ENCODE peak calls at places on chromosomes 3 and 15, in ten cellular contexts. One of them, this sample, is unnamed.

GRCh38 chr15:75672111-75672602 is 24.4 kb downstream of the SNX33 start:
- DNase-seq in Peyer's patch: no peak
- DNase-seq in body of pancreas: no peak
- DNase-seq in spleen: no peak
- DNase-seq in A549: no peak
- DNase-seq in lower leg skin: no peak
- DNase-seq in heart left ventricle: no peak
- DNase-seq in upper lobe of left lung: no peak
- DNase-seq in IMR-90: no peak
- DNase-seq in suprapubic skin: no peak
- DNase-seq in this sample: no peak

GRCh38 chr3:72679540-72680198 is 168.6 kb downstream of the SHQ1 start:
- DNase-seq in suprapubic skin: no peak
- DNase-seq in heart left ventricle: no peak
- DNase-seq in body of pancreas: no peak
- DNase-seq in A549: no peak
- DNase-seq in Peyer's patch: no peak
- DNase-seq in spleen: no peak
- DNase-seq in IMR-90: no peak
- DNase-seq in upper lobe of left lung: no peak
- DNase-seq in lower leg skin: no peak
- DNase-seq in this sample: no peak

GRCh38 chr3:127678315-127678599 is 5.5 kb downstream of the ABTB1 start:
- DNase-seq in spleen: no peak
- DNase-seq in A549: no peak
- DNase-seq in Peyer's patch: no peak
- DNase-seq in body of pancreas: no peak
- DNase-seq in upper lobe of left lung: no peak
- DNase-seq in lower leg skin: peak
- DNase-seq in IMR-90: no peak
- DNase-seq in heart left ventricle: no peak
- DNase-seq in suprapubic skin: no peak
- DNase-seq in this sample: no peak

GRCh38 chr3:150256336-150256735 is 151.8 kb upstream of the TSC22D2 start:
- DNase-seq in suprapubic skin: no peak
- DNase-seq in heart left ventricle: no peak
- DNase-seq in upper lobe of left lung: no peak
- DNase-seq in lower leg skin: no peak
- DNase-seq in IMR-90: no peak
- DNase-seq in A549: no peak
- DNase-seq in spleen: no peak
- DNase-seq in Peyer's patch: no peak
- DNase-seq in body of pancreas: no peak
- DNase-seq in this sample: no peak

GRCh38 chr3:18124501-18124900 is 300.6 kb downstream of the SATB1 start:
- DNase-seq in body of pancreas: no peak
- DNase-seq in lower leg skin: no peak
- DNase-seq in upper lobe of left lung: no peak
- DNase-seq in Peyer's patch: no peak
- DNase-seq in IMR-90: peak
- DNase-seq in suprapubic skin: no peak
- DNase-seq in A549: no peak
- DNase-seq in spleen: no peak
- DNase-seq in heart left ventricle: no peak
- DNase-seq in this sample: no peak

GRCh38 chr3:31952205-31952604 is 28.9 kb downstream of the OSBPL10 start:
- DNase-seq in heart left ventricle: no peak
- DNase-seq in A549: no peak
- DNase-seq in suprapubic skin: no peak
- DNase-seq in upper lobe of left lung: no peak
- DNase-seq in IMR-90: no peak
- DNase-seq in spleen: peak
- DNase-seq in body of pancreas: no peak
- DNase-seq in Peyer's patch: peak
- DNase-seq in lower leg skin: no peak
- DNase-seq in this sample: no peak

GRCh38 chr3:57151021-57151449 is 14.1 kb downstream of the IL17RD start:
- DNase-seq in body of pancreas: no peak
- DNase-seq in lower leg skin: no peak
- DNase-seq in suprapubic skin: no peak
- DNase-seq in IMR-90: peak
- DNase-seq in heart left ventricle: no peak
- DNase-seq in upper lobe of left lung: no peak
- DNase-seq in Peyer's patch: no peak
- DNase-seq in spleen: no peak
- DNase-seq in A549: no peak
- DNase-seq in this sample: no peak

GRCh38 chr3:10437995-10438901 is 67.1 kb downstream of the ATP2B2 start:
- DNase-seq in upper lobe of left lung: no peak
- DNase-seq in suprapubic skin: no peak
- DNase-seq in heart left ventricle: peak
- DNase-seq in A549: no peak
- DNase-seq in IMR-90: peak
- DNase-seq in lower leg skin: no peak
- DNase-seq in Peyer's patch: no peak
- DNase-seq in body of pancreas: no peak
- DNase-seq in spleen: peak
- DNase-seq in this sample: no peak

GRCh38 chr3:157789162-157789561 is 285.9 kb upstream of the VEPH1 start:
- DNase-seq in IMR-90: no peak
- DNase-seq in upper lobe of left lung: no peak
- DNase-seq in Peyer's patch: no peak
- DNase-seq in body of pancreas: no peak
- DNase-seq in suprapubic skin: no peak
- DNase-seq in heart left ventricle: no peak
- DNase-seq in spleen: no peak
- DNase-seq in A549: no peak
- DNase-seq in lower leg skin: no peak
- DNase-seq in this sample: no peak

GRCh38 chr3:72798552-72799195 is 49.6 kb downstream of the SHQ1 start:
- DNase-seq in upper lobe of left lung: no peak
- DNase-seq in body of pancreas: no peak
- DNase-seq in suprapubic skin: no peak
- DNase-seq in A549: no peak
- DNase-seq in spleen: no peak
- DNase-seq in Peyer's patch: no peak
- DNase-seq in IMR-90: peak
- DNase-seq in heart left ventricle: no peak
- DNase-seq in lower leg skin: no peak
- DNase-seq in this sample: no peak

GRCh38 chr3:141450727-141451378 is 36.0 kb upstream of the RASA2 start:
- DNase-seq in Peyer's patch: no peak
- DNase-seq in spleen: no peak
- DNase-seq in lower leg skin: no peak
- DNase-seq in IMR-90: no peak
- DNase-seq in heart left ventricle: no peak
- DNase-seq in upper lobe of left lung: no peak
- DNase-seq in A549: no peak
- DNase-seq in body of pancreas: no peak
- DNase-seq in suprapubic skin: no peak
- DNase-seq in this sample: no peak

GRCh38 chr15:40250771-40251454 is 12.1 kb downstream of the PAK6 start:
- DNase-seq in A549: no peak
- DNase-seq in heart left ventricle: no peak
- DNase-seq in suprapubic skin: no peak
- DNase-seq in body of pancreas: no peak
- DNase-seq in spleen: peak
- DNase-seq in upper lobe of left lung: no peak
- DNase-seq in lower leg skin: peak
- DNase-seq in IMR-90: no peak
- DNase-seq in Peyer's patch: no peak
- DNase-seq in this sample: no peak

GRCh38 chr15:40250304-40250656 is 11.4 kb downstream of the PAK6 start:
- DNase-seq in A549: no peak
- DNase-seq in spleen: no peak
- DNase-seq in heart left ventricle: no peak
- DNase-seq in Peyer's patch: no peak
- DNase-seq in suprapubic skin: no peak
- DNase-seq in lower leg skin: no peak
- DNase-seq in upper lobe of left lung: no peak
- DNase-seq in IMR-90: no peak
- DNase-seq in body of pancreas: no peak
- DNase-seq in this sample: no peak

GRCh38 chr15:40248006-40248783 is 9.3 kb downstream of the PAK6 start:
- DNase-seq in suprapubic skin: peak
- DNase-seq in IMR-90: no peak
- DNase-seq in Peyer's patch: no peak
- DNase-seq in spleen: peak
- DNase-seq in lower leg skin: peak
- DNase-seq in heart left ventricle: no peak
- DNase-seq in upper lobe of left lung: no peak
- DNase-seq in body of pancreas: no peak
- DNase-seq in A549: no peak
- DNase-seq in this sample: no peak

GRCh38 chr15:40251455-40252140 is 12.7 kb downstream of the PAK6 start:
- DNase-seq in upper lobe of left lung: no peak
- DNase-seq in body of pancreas: no peak
- DNase-seq in IMR-90: no peak
- DNase-seq in suprapubic skin: no peak
- DNase-seq in Peyer's patch: no peak
- DNase-seq in heart left ventricle: no peak
- DNase-seq in A549: no peak
- DNase-seq in lower leg skin: no peak
- DNase-seq in spleen: peak
- DNase-seq in this sample: no peak

GRCh38 chr15:40249477-40250303 is 10.8 kb downstream of the PAK6 start:
- DNase-seq in upper lobe of left lung: no peak
- DNase-seq in A549: no peak
- DNase-seq in suprapubic skin: no peak
- DNase-seq in heart left ventricle: no peak
- DNase-seq in body of pancreas: no peak
- DNase-seq in spleen: peak
- DNase-seq in IMR-90: peak
- DNase-seq in Peyer's patch: no peak
- DNase-seq in lower leg skin: peak
- DNase-seq in this sample: no peak
- TF ChIP-seq POLR2A in upper lobe of left lung: no peak
- TF ChIP-seq POLR2A in A549: no peak
- TF ChIP-seq POLR2A in suprapubic skin: no peak
- TF ChIP-seq POLR2A in heart left ventricle: no peak
- TF ChIP-seq POLR2A in body of pancreas: no peak
- TF ChIP-seq POLR2A in spleen: no peak
- TF ChIP-seq POLR2A in IMR-90: no peak
- TF ChIP-seq POLR2A in Peyer's patch: no peak
- TF ChIP-seq POLR2A in lower leg skin: no peak
- TF ChIP-seq POLR2A in this sample: no peak

GRCh38 chr15:60480149-60480548 is 1.2 kb upstream of the ICE2 start:
- DNase-seq in lower leg skin: no peak
- DNase-seq in IMR-90: no peak
- DNase-seq in suprapubic skin: no peak
- DNase-seq in body of pancreas: no peak
- DNase-seq in spleen: no peak
- DNase-seq in upper lobe of left lung: no peak
- DNase-seq in A549: no peak
- DNase-seq in heart left ventricle: no peak
- DNase-seq in Peyer's patch: no peak
- DNase-seq in this sample: no peak
- H3K4me3 ChIP-seq in lower leg skin: no peak
- H3K4me3 ChIP-seq in IMR-90: no peak
- H3K4me3 ChIP-seq in suprapubic skin: no peak
- H3K4me3 ChIP-seq in body of pancreas: no peak
- H3K4me3 ChIP-seq in spleen: peak
- H3K4me3 ChIP-seq in upper lobe of left lung: no peak
- H3K4me3 ChIP-seq in A549: no peak
- H3K4me3 ChIP-seq in heart left ventricle: no peak
- H3K4me3 ChIP-seq in Peyer's patch: no peak
- H3K4me3 ChIP-seq in this sample: no peak

GRCh38 chr3:93969997-93970396 is 3.7 kb downstream of the PROS1 start:
- DNase-seq in body of pancreas: no peak
- DNase-seq in Peyer's patch: no peak
- DNase-seq in IMR-90: no peak
- DNase-seq in suprapubic skin: no peak
- DNase-seq in heart left ventricle: no peak
- DNase-seq in A549: no peak
- DNase-seq in spleen: no peak
- DNase-seq in lower leg skin: no peak
- DNase-seq in upper lobe of left lung: no peak
- DNase-seq in this sample: no peak

GRCh38 chr3:93969443-93969842 is 4.3 kb downstream of the PROS1 start:
- DNase-seq in spleen: no peak
- DNase-seq in upper lobe of left lung: no peak
- DNase-seq in A549: peak
- DNase-seq in IMR-90: peak
- DNase-seq in heart left ventricle: no peak
- DNase-seq in Peyer's patch: no peak
- DNase-seq in lower leg skin: no peak
- DNase-seq in body of pancreas: no peak
- DNase-seq in suprapubic skin: no peak
- DNase-seq in this sample: no peak

DNA sequence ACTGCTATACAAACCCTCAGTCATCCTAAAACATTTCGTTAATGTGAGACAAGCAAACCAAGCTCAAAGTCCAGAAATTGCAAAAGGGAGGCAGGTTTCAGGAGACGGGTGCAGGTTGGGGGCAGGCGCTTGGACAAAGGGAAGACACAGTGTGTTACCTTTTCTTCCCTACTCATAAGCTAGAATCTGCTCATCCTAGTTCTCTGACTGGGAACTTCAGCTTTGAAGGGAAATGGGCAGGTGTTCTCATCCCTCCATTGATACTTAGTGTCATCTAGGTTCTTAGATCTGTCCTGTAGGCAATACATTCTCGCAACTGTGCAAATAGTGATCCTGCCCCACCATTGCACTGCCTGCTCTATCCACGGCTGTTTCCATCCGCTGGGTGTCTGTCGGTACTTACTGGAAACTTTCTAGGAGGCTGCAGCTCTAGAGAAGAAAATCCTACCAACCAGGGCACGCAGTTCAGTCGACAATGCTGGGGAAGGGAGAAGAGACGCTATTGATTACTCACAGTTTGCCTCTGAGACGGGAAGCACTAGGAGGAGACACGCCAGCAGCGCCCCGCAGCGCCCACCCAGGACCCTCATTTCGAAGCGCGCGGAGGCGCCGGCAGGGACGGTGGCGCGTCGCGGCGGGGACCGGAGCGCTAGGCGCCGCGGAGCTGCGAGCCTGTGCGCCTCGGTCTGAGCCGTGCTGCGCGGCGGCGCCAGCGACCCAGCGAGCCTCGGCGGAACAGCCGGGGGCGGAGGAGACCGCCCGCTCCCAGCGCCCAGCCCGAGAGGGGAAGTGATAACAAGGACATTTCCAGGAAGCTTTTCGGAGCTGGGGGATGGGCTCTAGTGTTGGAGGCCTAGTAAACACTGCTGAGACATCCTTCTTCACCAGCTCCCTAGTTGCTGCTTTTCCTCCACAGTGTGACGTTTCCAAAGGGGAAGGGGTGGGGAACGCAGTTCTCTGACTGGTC is at the start of gene PROS1:
- DNase-seq in suprapubic skin: peak
- DNase-seq in IMR-90: peak
- DNase-seq in heart left ventricle: peak
- DNase-seq in A549: peak
- DNase-seq in upper lobe of left lung: peak
- DNase-seq in Peyer's patch: peak
- DNase-seq in lower leg skin: peak
- DNase-seq in body of pancreas: peak
- DNase-seq in spleen: peak
- DNase-seq in this sample: no peak
- TF ChIP-seq POLR2A in suprapubic skin: no peak
- TF ChIP-seq POLR2A in IMR-90: no peak
- TF ChIP-seq POLR2A in heart left ventricle: no peak
- TF ChIP-seq POLR2A in A549: peak
- TF ChIP-seq POLR2A in upper lobe of left lung: peak
- TF ChIP-seq POLR2A in Peyer's patch: no peak
- TF ChIP-seq POLR2A in lower leg skin: no peak
- TF ChIP-seq POLR2A in body of pancreas: peak
- TF ChIP-seq POLR2A in spleen: no peak
- TF ChIP-seq POLR2A in this sample: peak

GRCh38 chr3:59480486-59480995 is 430.7 kb upstream of the CFAP20DC start:
- DNase-seq in body of pancreas: no peak
- DNase-seq in suprapubic skin: no peak
- DNase-seq in Peyer's patch: no peak
- DNase-seq in upper lobe of left lung: no peak
- DNase-seq in heart left ventricle: no peak
- DNase-seq in IMR-90: peak
- DNase-seq in spleen: no peak
- DNase-seq in A549: no peak
- DNase-seq in lower leg skin: no peak
- DNase-seq in this sample: no peak
- H3K4me3 ChIP-seq in body of pancreas: no peak
- H3K4me3 ChIP-seq in suprapubic skin: peak
- H3K4me3 ChIP-seq in Peyer's patch: no peak
- H3K4me3 ChIP-seq in upper lobe of left lung: no peak
- H3K4me3 ChIP-seq in heart left ventricle: no peak
- H3K4me3 ChIP-seq in IMR-90: no peak
- H3K4me3 ChIP-seq in spleen: no peak
- H3K4me3 ChIP-seq in A549: no peak
- H3K4me3 ChIP-seq in lower leg skin: no peak
- H3K4me3 ChIP-seq in this sample: no peak

This sample was measured in vagina.